ENCODE peak calls at places on chromosomes 6 and 20, in six cellular contexts. I, P, O, A, S and B are unnamed samples.

GRCh38 chr6:12418946-12419345 is 128.8 kb downstream of the EDN1 start:
- DNase-seq in I (no peak), P (no peak), O (no peak), A (no peak), S (no peak), B (no peak)

GRCh38 chr6:21263531-21264287 is 329.8 kb upstream of the SOX4 start:
- DNase-seq in I (no peak), P (no peak), O (no peak), A (no peak), S (no peak), B (no peak)

GRCh38 chr20:14477125-14477524 is 139.7 kb upstream of the FLRT3 start:
- DNase-seq in I (no peak), P (no peak), O (peak), A (no peak), S (no peak), B (no peak)

GRCh38 chr20:3646651-3647050 is 16.5 kb downstream of the GFRA4 start:
- DNase-seq in I (no peak), P (no peak), O (no peak), A (no peak), S (no peak), B (no peak)

GRCh38 chr20:41234546-41234945 is 83.0 kb downstream of the ZHX3 start:
- DNase-seq in I (no peak), P (no peak), O (no peak), A (no peak), S (peak), B (peak)

GRCh38 chr6:16408766-16409165 is 170.4 kb downstream of the GMPR start:
- DNase-seq in I (no peak), P (no peak), O (no peak), A (no peak), S (no peak), B (no peak)

GRCh38 chr6:44275271-44275748 is 5.1 kb downstream of the TMEM151B start:
- DNase-seq in I (no peak), P (no peak), O (no peak), A (no peak), S (no peak), B (no peak)

GRCh38 chr20:62437985-62438384 is 10.6 kb upstream of the RBBP8NL start:
- DNase-seq in I (no peak), P (no peak), O (no peak), A (no peak), S (peak), B (no peak)

GRCh38 chr20:11891827-11892521 is 25.7 kb upstream of the BTBD3 start:
- DNase-seq in I (peak), P (no peak), O (peak), A (peak), S (peak), B (peak)

GRCh38 chr20:8394308-8394945 is 262.4 kb downstream of the PLCB1 start:
- DNase-seq in I (no peak), P (no peak), O (peak), A (no peak), S (no peak), B (no peak)

GRCh38 chr6:111743859-111744692 is 129.2 kb downstream of the FYN start:
- DNase-seq in I (no peak), P (no peak), O (peak), A (no peak), S (peak), B (peak)

GRCh38 chr6:108363756-108364356 is 69.0 kb downstream of the AFG1L start:
- DNase-seq in I (no peak), P (no peak), O (no peak), A (no peak), S (no peak), B (no peak)

GRCh38 chr20:60395993-60396392 is 437.8 kb downstream of the CDH26 start:
- DNase-seq in I (no peak), P (no peak), O (no peak), A (no peak), S (no peak), B (no peak)

GRCh38 chr6:82248233-82248735 is 740 bp upstream of the IBTK start:
- DNase-seq in I (no peak), P (no peak), O (peak), A (no peak), S (no peak), B (no peak)

GRCh38 chr6:19972221-19972620 is 135.1 kb downstream of the ID4 start:
- DNase-seq in I (no peak), P (no peak), O (no peak), A (no peak), S (no peak), B (no peak)

GRCh38 chr20:47173596-47174216 is 182.8 kb downstream of the ZMYND8 start:
- DNase-seq in I (no peak), P (no peak), O (no peak), A (no peak), S (no peak), B (no peak)

GRCh38 chr20:58546312-58546711 is 31.1 kb upstream of the APCDD1L start:
- DNase-seq in I (no peak), P (no peak), O (no peak), A (no peak), S (no peak), B (no peak)

GRCh38 chr6:72466971-72467566 is 154.8 kb upstream of the KCNQ5 start:
- DNase-seq in I (no peak), P (no peak), O (peak), A (peak), S (no peak), B (no peak)

GRCh38 chr20:23065438-23066201 is 16.1 kb upstream of the THBD start:
- DNase-seq in I (no peak), P (no peak), O (no peak), A (no peak), S (no peak), B (no peak)

GRCh38 chr6:34630040-34630439 is 66.5 kb downstream of the ILRUN start:
- DNase-seq in I (no peak), P (no peak), O (peak), A (no peak), S (no peak), B (no peak)

GRCh38 chr6:9332241-9332640 is 896.9 kb upstream of the SLC35B3 start:
- DNase-seq in I (no peak), P (no peak), O (no peak), A (peak), S (no peak), B (no peak)

GRCh38 chr6:71388068-71388744 is 99.6 kb downstream of the OGFRL1 start:
- DNase-seq in I (no peak), P (no peak), O (no peak), A (peak), S (no peak), B (no peak)

GRCh38 chr6:140281236-140281635 is 906.8 kb upstream of the CITED2 start:
- DNase-seq in I (no peak), P (no peak), O (no peak), A (no peak), S (no peak), B (no peak)

GRCh38 chr20:8583209-8584106 is 451.4 kb downstream of the PLCB1 start:
- DNase-seq in I (no peak), P (no peak), O (peak), A (no peak), S (no peak), B (no peak)

GRCh38 chr6:74368746-74369145 is 672.7 kb downstream of the CD109 start:
- DNase-seq in I (no peak), P (no peak), O (no peak), A (no peak), S (no peak), B (no peak)

GRCh38 chr6:19837511-19838441 is 606 bp downstream of the ID4 start:
- DNase-seq in I (no peak), P (peak), O (peak), A (no peak), S (peak), B (peak)

GRCh38 chr6:38509713-38510112 is 130.0 kb downstream of the BTBD9 start:
- DNase-seq in I (no peak), P (no peak), O (peak), A (no peak), S (no peak), B (no peak)

GRCh38 chr20:3862333-3862732 is 15.7 kb downstream of the MAVS start:
- DNase-seq in I (no peak), P (no peak), O (no peak), A (no peak), S (no peak), B (no peak)

GRCh38 chr6:16836186-16836981 is 75.1 kb upstream of the ATXN1 start:
- DNase-seq in I (no peak), P (no peak), O (peak), A (peak), S (no peak), B (peak)

GRCh38 chr6:30348957-30349356 is 4.0 kb downstream of the RPP21 start:
- DNase-seq in I (no peak), P (no peak), O (no peak), A (no peak), S (no peak), B (no peak)

GRCh38 chr6:159075506-159076100 is 30.8 kb upstream of the TAGAP start:
- DNase-seq in I (no peak), P (no peak), O (no peak), A (peak), S (no peak), B (peak)

GRCh38 chr6:32413427-32414047 is 6.6 kb upstream of the BTNL2 start:
- DNase-seq in I (peak), P (peak), O (peak), A (peak), S (peak), B (peak)

GRCh38 chr6:150195996-150196417 is 53.2 kb downstream of the PPP1R14C start:
- DNase-seq in I (no peak), P (no peak), O (no peak), A (no peak), S (peak), B (no peak)